ENCODE peak calls at places on chromosomes 16 and 17, in six cellular contexts. One of them, this sample, is unnamed.

GRCh38 chr17:41863074-41863843 is 2.0 kb downstream of the KLHL11 start:
- DNase-seq in uterus: no peak
- DNase-seq in WTC11: no peak
- DNase-seq in RWPE2: no peak
- DNase-seq in thyroid gland: no peak
- DNase-seq in AG09319: no peak
- DNase-seq in this sample: no peak

GRCh38 chr16:25027281-25027680 is 12.1 kb upstream of the ARHGAP17 start:
- DNase-seq in uterus: no peak
- DNase-seq in WTC11: no peak
- DNase-seq in RWPE2: no peak
- DNase-seq in thyroid gland: no peak
- DNase-seq in AG09319: no peak
- DNase-seq in this sample: no peak

GRCh38 chr16:73064996-73065349 is 17.0 kb upstream of the ZFHX3 start:
- DNase-seq in uterus: no peak
- DNase-seq in WTC11: no peak
- DNase-seq in RWPE2: no peak
- DNase-seq in thyroid gland: no peak
- DNase-seq in AG09319: no peak
- DNase-seq in this sample: no peak

GRCh38 chr16:69796285-69797118 is 34.4 kb downstream of the WWP2 start:
- DNase-seq in uterus: peak
- DNase-seq in WTC11: no peak
- DNase-seq in RWPE2: no peak
- DNase-seq in thyroid gland: peak
- DNase-seq in AG09319: peak
- DNase-seq in this sample: no peak

GRCh38 chr16:84138824-84139627 is 6.0 kb downstream of the HSDL1 start:
- DNase-seq in uterus: no peak
- DNase-seq in WTC11: no peak
- DNase-seq in RWPE2: no peak
- DNase-seq in thyroid gland: peak
- DNase-seq in AG09319: no peak
- DNase-seq in this sample: no peak

GRCh38 chr16:88951989-88952388 is 25.0 kb downstream of the CBFA2T3 start:
- DNase-seq in uterus: no peak
- DNase-seq in WTC11: no peak
- DNase-seq in RWPE2: no peak
- DNase-seq in thyroid gland: no peak
- DNase-seq in AG09319: no peak
- DNase-seq in this sample: no peak

GRCh38 chr16:19094542-19095365 is 19.0 kb upstream of the ITPRIPL2 start:
- DNase-seq in uterus: no peak
- DNase-seq in WTC11: no peak
- DNase-seq in RWPE2: peak
- DNase-seq in thyroid gland: no peak
- DNase-seq in AG09319: no peak
- DNase-seq in this sample: no peak

GRCh38 chr17:78089557-78090281 is 38.8 kb downstream of the TMC6 start:
- DNase-seq in uterus: no peak
- DNase-seq in WTC11: no peak
- DNase-seq in RWPE2: no peak
- DNase-seq in thyroid gland: no peak
- DNase-seq in AG09319: no peak
- DNase-seq in this sample: no peak

GRCh38 chr16:27355610-27356009 is 41.8 kb downstream of the IL4R start:
- DNase-seq in uterus: peak
- DNase-seq in WTC11: peak
- DNase-seq in RWPE2: no peak
- DNase-seq in thyroid gland: peak
- DNase-seq in AG09319: no peak
- DNase-seq in this sample: no peak

DNA sequence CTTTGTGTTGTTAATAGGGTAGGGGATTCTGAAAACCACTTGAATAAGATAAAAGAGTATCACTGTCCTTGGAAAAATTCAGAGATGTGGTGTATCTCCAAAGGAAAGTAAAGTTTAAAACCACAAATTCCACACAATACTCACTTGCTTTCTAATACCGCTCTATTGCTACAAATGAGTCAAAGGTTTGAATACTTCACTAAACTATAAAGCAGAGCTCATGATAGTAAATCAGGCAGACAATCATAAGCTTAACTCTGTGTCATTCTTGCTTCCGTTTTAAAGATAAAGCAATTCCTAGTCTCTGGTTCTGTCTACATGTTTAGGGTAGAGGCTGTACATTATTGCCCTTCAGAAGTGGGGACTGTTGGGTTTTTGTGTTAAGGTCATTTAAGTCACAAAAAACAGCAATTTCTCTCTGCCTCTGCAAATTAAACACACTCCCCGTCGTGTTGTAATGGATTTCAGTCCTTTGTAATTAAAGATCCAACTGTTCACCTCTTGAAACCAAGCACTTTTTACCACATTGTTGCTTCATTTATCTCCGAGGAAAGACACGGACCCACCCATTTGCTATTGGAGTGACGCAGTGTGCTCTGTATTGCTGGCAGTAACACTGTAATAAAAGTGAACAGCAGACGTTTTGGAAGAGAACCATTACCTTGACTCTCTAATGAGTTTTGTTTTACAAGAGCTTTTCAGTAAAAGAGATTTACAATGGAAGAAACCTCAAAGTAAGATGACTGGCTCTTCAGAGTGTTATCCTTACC is 83.2 kb upstream of the CNTNAP4 start:
- DNase-seq in uterus: no peak
- DNase-seq in WTC11: no peak
- DNase-seq in RWPE2: no peak
- DNase-seq in thyroid gland: no peak
- DNase-seq in AG09319: no peak
- DNase-seq in this sample: no peak
- TF ChIP-seq CTCF in uterus: no peak
- TF ChIP-seq CTCF in WTC11: no peak
- TF ChIP-seq CTCF in RWPE2: no peak
- TF ChIP-seq CTCF in thyroid gland: no peak
- TF ChIP-seq CTCF in AG09319: no peak
- TF ChIP-seq CTCF in this sample: no peak

GRCh38 chr17:80261895-80262279 is 1.2 kb downstream of the RNF213 start:
- DNase-seq in uterus: no peak
- DNase-seq in WTC11: no peak
- DNase-seq in RWPE2: no peak
- DNase-seq in thyroid gland: no peak
- DNase-seq in AG09319: no peak
- DNase-seq in this sample: no peak

GRCh38 chr17:80261159-80261894 is 675 bp downstream of the RNF213 start:
- DNase-seq in uterus: peak
- DNase-seq in WTC11: peak
- DNase-seq in RWPE2: no peak
- DNase-seq in thyroid gland: peak
- DNase-seq in AG09319: no peak
- DNase-seq in this sample: no peak

GRCh38 chr17:80260791-80261158 is at the start of gene RNF213:
- DNase-seq in uterus: peak
- DNase-seq in WTC11: peak
- DNase-seq in RWPE2: no peak
- DNase-seq in thyroid gland: peak
- DNase-seq in AG09319: no peak
- DNase-seq in this sample: no peak

GRCh38 chr17:80257716-80258213 is 2.9 kb upstream of the RNF213 start:
- DNase-seq in uterus: no peak
- DNase-seq in WTC11: peak
- DNase-seq in RWPE2: no peak
- DNase-seq in thyroid gland: no peak
- DNase-seq in AG09319: no peak
- DNase-seq in this sample: no peak

GRCh38 chr17:80259642-80260535 is 763 bp upstream of the RNF213 start:
- DNase-seq in uterus: peak
- DNase-seq in WTC11: peak
- DNase-seq in RWPE2: no peak
- DNase-seq in thyroid gland: peak
- DNase-seq in AG09319: peak
- DNase-seq in this sample: no peak
- TF ChIP-seq CTCF in uterus: no peak
- TF ChIP-seq CTCF in WTC11: no peak
- TF ChIP-seq CTCF in RWPE2: no peak
- TF ChIP-seq CTCF in thyroid gland: no peak
- TF ChIP-seq CTCF in AG09319: no peak
- TF ChIP-seq CTCF in this sample: no peak

DNA sequence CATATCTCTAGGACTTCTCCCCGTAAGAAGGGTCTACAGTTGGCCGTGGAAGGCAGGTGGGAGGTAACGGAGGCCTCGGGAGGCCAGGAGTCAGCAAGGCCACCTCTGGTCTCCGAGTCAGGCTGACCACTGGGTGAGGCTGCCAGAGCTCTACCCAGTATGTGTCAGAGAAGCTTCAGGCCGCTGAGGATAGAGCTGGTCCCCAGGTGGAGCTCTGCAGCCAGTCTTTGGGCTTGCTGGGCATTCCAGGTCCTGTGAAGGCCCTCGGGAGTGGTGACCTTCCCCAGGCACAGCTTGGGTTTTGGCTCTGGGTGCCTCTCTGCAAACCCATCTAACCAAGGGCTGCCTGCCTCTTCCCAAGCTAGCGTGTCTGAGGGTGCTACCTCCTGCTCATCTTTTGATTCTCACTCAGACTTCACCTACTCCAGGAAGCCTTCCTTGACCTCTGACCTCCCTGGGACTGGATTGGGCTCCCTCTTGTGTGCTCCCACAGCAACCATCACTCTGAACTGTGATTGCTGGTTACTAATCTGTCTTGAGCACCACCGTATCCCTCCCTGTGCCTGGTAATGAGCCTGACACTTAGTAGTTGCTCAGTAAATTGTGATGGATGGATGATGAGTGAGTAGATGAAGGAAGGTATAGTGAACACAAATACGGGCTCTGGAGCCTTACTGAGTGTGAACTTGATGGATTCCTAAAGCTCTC is 22.3 kb downstream of the RHBDL3 start:
- DNase-seq in uterus: no peak
- DNase-seq in WTC11: no peak
- DNase-seq in RWPE2: no peak
- DNase-seq in thyroid gland: no peak
- DNase-seq in AG09319: no peak
- DNase-seq in this sample: no peak
- TF ChIP-seq CTCF in uterus: no peak
- TF ChIP-seq CTCF in WTC11: no peak
- TF ChIP-seq CTCF in RWPE2: no peak
- TF ChIP-seq CTCF in thyroid gland: no peak
- TF ChIP-seq CTCF in AG09319: no peak
- TF ChIP-seq CTCF in this sample: no peak

DNA sequence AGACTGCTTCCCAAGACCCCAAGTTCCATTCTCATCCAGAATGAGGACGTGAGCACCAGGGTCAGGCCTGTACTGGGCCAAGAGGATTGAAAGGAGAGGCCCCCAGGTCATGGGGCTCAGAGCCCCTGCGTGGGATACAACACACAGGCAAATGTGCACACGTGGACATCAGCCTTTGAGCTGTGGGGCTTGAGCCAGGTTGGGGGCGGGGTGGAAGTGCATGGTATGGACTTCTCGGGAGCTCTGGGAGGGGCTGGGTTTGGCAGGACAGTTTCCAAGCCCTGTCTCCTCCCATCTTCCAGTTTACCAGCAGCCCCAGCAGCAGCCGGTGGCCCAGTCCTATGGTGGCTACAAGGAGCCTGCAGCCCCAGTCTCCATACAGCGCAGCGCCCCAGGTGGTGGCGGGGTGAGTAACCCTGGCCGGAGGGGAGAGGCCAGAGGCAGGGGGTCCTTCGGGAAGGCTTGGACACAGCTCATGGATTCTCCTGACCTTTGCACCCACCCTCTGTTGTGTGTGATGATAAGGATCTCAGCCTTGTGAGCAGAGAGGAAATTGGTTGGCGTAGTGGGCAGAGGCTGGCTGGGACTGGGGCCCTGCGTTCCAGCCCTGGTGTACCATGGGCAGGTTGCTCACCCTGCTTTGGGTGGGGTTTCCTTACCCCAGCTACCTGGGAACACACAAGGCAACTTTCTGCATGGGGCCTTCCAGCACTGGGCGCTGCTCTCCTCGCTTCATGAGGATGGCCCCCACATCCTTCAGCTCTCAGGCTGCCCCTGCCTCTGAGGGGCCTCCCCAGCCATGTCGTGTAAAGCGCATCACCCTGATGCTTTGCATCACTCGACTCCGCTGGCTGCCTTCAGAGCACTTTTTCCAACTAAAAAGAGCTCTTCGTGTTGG is 10.4 kb upstream of the LASP1NB start:
- DNase-seq in uterus: peak
- DNase-seq in WTC11: peak
- DNase-seq in RWPE2: no peak
- DNase-seq in thyroid gland: no peak
- DNase-seq in AG09319: no peak
- DNase-seq in this sample: no peak
- TF ChIP-seq CTCF in uterus: no peak
- TF ChIP-seq CTCF in WTC11: no peak
- TF ChIP-seq CTCF in RWPE2: no peak
- TF ChIP-seq CTCF in thyroid gland: no peak
- TF ChIP-seq CTCF in AG09319: no peak
- TF ChIP-seq CTCF in this sample: no peak

DNA sequence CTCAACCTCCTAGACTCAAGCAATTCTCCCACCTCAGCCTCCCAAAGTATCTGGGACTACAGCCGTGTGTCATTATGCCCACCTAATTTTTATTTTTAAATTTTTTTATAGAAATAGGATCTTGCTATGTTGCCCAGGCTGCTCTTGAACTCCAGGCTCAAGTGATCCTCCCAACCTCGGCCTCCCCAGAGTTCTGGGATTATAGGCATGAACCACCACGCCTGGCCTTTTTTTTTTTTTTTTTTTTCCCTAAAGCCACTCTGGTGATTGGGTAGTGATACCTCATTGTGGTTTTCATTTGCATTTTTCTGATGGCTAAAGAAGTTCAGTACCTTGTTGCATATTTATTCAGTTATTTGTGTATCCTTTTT is 1.2 kb upstream of the CDR2L start:
- DNase-seq in uterus: no peak
- DNase-seq in WTC11: no peak
- DNase-seq in RWPE2: no peak
- DNase-seq in thyroid gland: no peak
- DNase-seq in AG09319: no peak
- DNase-seq in this sample: no peak
- TF ChIP-seq CTCF in uterus: no peak
- TF ChIP-seq CTCF in WTC11: no peak
- TF ChIP-seq CTCF in RWPE2: no peak
- TF ChIP-seq CTCF in thyroid gland: no peak
- TF ChIP-seq CTCF in AG09319: no peak
- TF ChIP-seq CTCF in this sample: no peak